ENCODE peak calls at places on chromosomes 4 and X, in seven cellular contexts. O is fibroblast of the conjunctiva; Y is BE2C; X is NCI-H1092 treated with DMSO at 0.1 percent for 48 hours; F is mesendoderm; D is stimulated activated CD4-positive, alpha-beta T cell treated with anti-CD3 and anti-CD28 coated beads, Interleukin-1b, Interleukin-23, amount 100 ng/mL, for 4 hours; J is astrocyte of the spinal cord. R is an unnamed sample.

GRCh38 chr4:7861440-7861881 is 78.2 kb downstream of the AFAP1 start:
- DNase-seq in O (peak), J (peak), F (peak), D (no peak), Y (no peak), X (no peak), R (peak)

GRCh38 chr4:155703486-155704227 is 37.0 kb downstream of the GUCY1A1 start:
- DNase-seq in J (peak), Y (no peak), X (no peak), D (no peak), O (no peak), F (no peak), R (no peak)

GRCh38 chr4:147586637-147587036 is 30.6 kb upstream of the TMEM184C start:
- DNase-seq in J (no peak), O (no peak), Y (no peak), D (no peak), F (no peak), X (no peak), R (no peak)

GRCh38 chrX:46573896-46574336 is 351 bp downstream of the CHST7 start:
- DNase-seq in J (peak), F (peak), X (peak), Y (peak), O (no peak), D (peak), R (peak)

GRCh38 chr4:24042094-24042493 is 152.2 kb upstream of the PPARGC1A start:
- DNase-seq in O (peak), J (peak), F (no peak), D (no peak), X (no peak), Y (no peak), R (no peak)

GRCh38 chr4:103443324-103443723 is 245.2 kb upstream of the CENPE start:
- DNase-seq in X (no peak), F (peak), Y (no peak), D (no peak), O (peak), J (no peak), R (no peak)

GRCh38 chr4:1050486-1051213 is 39.2 kb downstream of the FGFRL1 start:
- DNase-seq in X (no peak), F (peak), D (no peak), Y (no peak), O (no peak), J (no peak), R (no peak)

GRCh38 chrX:130125090-130125489 is 14.8 kb upstream of the ELF4 start:
- DNase-seq in J (no peak), F (no peak), Y (peak), D (no peak), O (no peak), X (no peak), R (no peak)

GRCh38 chrX:149221246-149221645 is 283.9 kb downstream of the IDS start:
- DNase-seq in J (no peak), Y (no peak), X (no peak), O (no peak), D (no peak), F (no peak), R (no peak)

GRCh38 chr4:75194180-75194579 is 261.3 kb downstream of the PARM1 start:
- DNase-seq in O (no peak), J (no peak), Y (no peak), X (no peak), F (no peak), D (no peak), R (no peak)